ENCODE peak calls at places on chromosomes 13 and 19, in ten cellular contexts. B is heart left ventricle, Q is BJ, P is thoracic aorta, N is tibial nerve, T is tibial artery, S is astrocyte, O is ascending aorta, U is fibroblast of lung, I is mammary epithelial cell. R is an unnamed sample.

GRCh38 chr13:44140146-44140545 is 233.5 kb upstream of the SERP2 start:
- DNase-seq in O (no peak), P (no peak), B (no peak), Q (no peak), U (no peak), S (no peak), T (no peak), I (no peak), N (no peak), R (no peak)

GRCh38 chr13:110965038-110965754 is 50.3 kb upstream of the ANKRD10 start:
- DNase-seq in U (peak; percentile 60), N (no peak), S (peak; percentile 78), T (no peak), I (peak; percentile 96), Q (peak; percentile 39), O (no peak), B (no peak), P (no peak), R (no peak)

GRCh38 chr13:43572601-43573360 is 214.0 kb downstream of the ENOX1 start:
- DNase-seq in S (peak; percentile 45), I (peak; percentile 69), B (no peak), N (no peak), U (no peak), T (no peak), Q (peak; percentile 40), P (no peak), O (no peak), R (no peak)

GRCh38 chr19:56253737-56254136 is 18.8 kb upstream of the EDDM13 start:
- DNase-seq in Q (no peak), O (no peak), S (peak; percentile 45), B (no peak), N (peak; percentile 15), T (no peak), P (no peak), U (peak; percentile 74), I (peak; percentile 42), R (no peak)

GRCh38 chr19:47723573-47723923 is 10.3 kb downstream of the EHD2 start:
- DNase-seq in I (peak; percentile 77), Q (peak; percentile 74), U (peak; percentile 93), S (peak; percentile 92), P (no peak), O (no peak), B (peak; percentile 47), N (peak; percentile 55), T (peak; percentile 82), R (no peak)

GRCh38 chr13:40275636-40276035 is 390.8 kb downstream of the FOXO1 start:
- DNase-seq in N (no peak), I (no peak), S (peak; percentile 49), B (no peak), O (no peak), Q (peak; percentile 11), P (no peak), U (peak; percentile 28), T (no peak), R (no peak)

GRCh38 chr13:31663880-31664585 is 75.3 kb upstream of the RXFP2 start:
- DNase-seq in Q (no peak), B (no peak), N (no peak), I (no peak), P (no peak), S (no peak), T (no peak), U (no peak), O (no peak), R (no peak)

GRCh38 chr13:95233026-95233635 is 68.1 kb downstream of the ABCC4 start:
- DNase-seq in T (no peak), S (no peak), P (no peak), I (no peak), B (no peak), O (no peak), Q (no peak), U (no peak), N (no peak), R (no peak)

GRCh38 chr13:107351305-107351704 is 783.4 kb upstream of the ARGLU1 start:
- DNase-seq in P (no peak), O (no peak), I (no peak), B (no peak), S (peak; percentile 31), N (no peak), Q (no peak), U (peak; percentile 19), T (no peak), R (no peak)

GRCh38 chr19:19336597-19336996 is 16.0 kb downstream of the MAU2 start:
- DNase-seq in Q (no peak), P (no peak), U (no peak), S (no peak), B (no peak), T (no peak), I (no peak), N (no peak), O (no peak), R (no peak)

GRCh38 chr13:107284168-107284567 is 716.2 kb upstream of the ARGLU1 start:
- DNase-seq in U (peak; percentile 45), I (no peak), O (no peak), S (peak; percentile 39), P (no peak), N (no peak), T (no peak), Q (no peak), B (no peak), R (no peak)

GRCh38 chr13:98313023-98313937 is 136.2 kb upstream of the RNF113B start:
- DNase-seq in S (no peak), N (no peak), O (no peak), T (no peak), I (no peak), Q (no peak), B (no peak), P (no peak), U (no peak), R (peak; percentile 56)

GRCh38 chr19:2524840-2525723 is 49.2 kb downstream of the GADD45B start:
- DNase-seq in I (peak; percentile 72), B (no peak), P (peak; percentile 61), Q (no peak), U (peak; percentile 43), T (no peak), O (peak; percentile 65), S (peak; percentile 56), N (no peak), R (no peak)

DNA sequence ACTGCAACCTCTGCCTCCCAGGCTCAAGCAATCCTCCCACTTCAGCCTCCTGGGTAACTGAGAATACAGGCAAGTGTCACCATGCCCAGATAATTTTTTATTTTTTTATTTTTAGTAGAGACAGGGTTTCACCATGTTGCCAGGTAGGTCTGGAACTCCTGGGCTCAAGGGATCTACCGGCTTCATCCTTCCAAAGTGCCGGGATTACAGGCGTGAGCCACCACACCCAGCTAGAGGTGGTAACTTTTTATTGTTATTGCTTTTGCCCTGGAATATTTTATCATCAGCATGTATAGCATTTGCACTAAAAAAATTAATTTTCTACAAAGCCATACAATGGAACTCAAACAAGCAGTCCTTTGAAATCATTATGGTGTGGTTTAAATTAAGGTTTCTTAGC is 14.0 kb downstream of the HAUS8 start:
- DNase-seq in S (no peak), N (no peak), Q (no peak), P (no peak), O (no peak), B (no peak), I (no peak), T (no peak), U (no peak), R (no peak)
- H3K36me3 ChIP-seq in S (peaks cover 16% of the 10 kb centered on the region), N (peaks cover 57% of the 10 kb centered on the region), Q (peaks cover 8% of the 10 kb centered on the region), P (peaks cover 9% of the 10 kb centered on the region), O (peaks cover 17% of the 10 kb centered on the region), B (peaks cover 23% of the 10 kb centered on the region), I (peaks cover 13% of the 10 kb centered on the region), T (peaks cover 32% of the 10 kb centered on the region), U (peaks cover 2% of the 10 kb centered on the region), R (peaks cover 14% of the 10 kb centered on the region)

GRCh38 chr19:51508059-51508733 is 6.6 kb upstream of the SIGLEC12 start:
- DNase-seq in U (no peak), P (no peak), B (no peak), O (no peak), T (no peak), N (no peak), I (no peak), S (no peak), Q (no peak), R (no peak)

GRCh38 chr19:51514866-51515481 is 13.4 kb upstream of the SIGLEC12 start:
- DNase-seq in N (no peak), I (peak; percentile 39), O (no peak), T (no peak), Q (no peak), P (no peak), B (no peak), S (peak; percentile 6), U (peak; percentile 60), R (no peak)

GRCh38 chr19:51509823-51510660 is 8.4 kb upstream of the SIGLEC12 start:
- DNase-seq in Q (no peak), P (no peak), U (no peak), I (no peak), B (no peak), O (no peak), T (no peak), N (no peak), S (no peak), R (no peak)

GRCh38 chr19:51513968-51514367 is 12.4 kb upstream of the SIGLEC12 start:
- DNase-seq in U (no peak), S (no peak), O (no peak), Q (no peak), P (no peak), I (no peak), T (no peak), N (no peak), B (no peak), R (no peak)

GRCh38 chr19:51511353-51511752 is 9.8 kb upstream of the SIGLEC12 start:
- DNase-seq in T (no peak), B (no peak), S (no peak), Q (no peak), U (no peak), N (no peak), P (no peak), I (no peak), O (no peak), R (no peak)
- TF ChIP-seq CTCF in T (no peak), B (no peak), S (no peak), Q (peak; percentile 11), U (no peak), N (no peak), P (no peak), I (no peak), O (no peak), R (no peak)

GRCh38 chr13:102608944-102609343 is 12.2 kb downstream of the TPP2 start:
- DNase-seq in N (no peak), U (no peak), Q (no peak), T (no peak), I (peak; percentile 78), O (no peak), S (no peak), P (no peak), B (no peak), R (no peak)
- H3K36me3 ChIP-seq in N (peaks cover 62% of the 10 kb centered on the region), U (peaks cover 7% of the 10 kb centered on the region), Q (peaks cover 7% of the 10 kb centered on the region), T (peaks cover 51% of the 10 kb centered on the region), I (peaks cover 16% of the 10 kb centered on the region), O (peaks cover 32% of the 10 kb centered on the region), S (peaks cover 15% of the 10 kb centered on the region), P (peaks cover 19% of the 10 kb centered on the region), B (peaks cover 68% of the 10 kb centered on the region), R (no peaks in the 10 kb centered on the region)

DNA sequence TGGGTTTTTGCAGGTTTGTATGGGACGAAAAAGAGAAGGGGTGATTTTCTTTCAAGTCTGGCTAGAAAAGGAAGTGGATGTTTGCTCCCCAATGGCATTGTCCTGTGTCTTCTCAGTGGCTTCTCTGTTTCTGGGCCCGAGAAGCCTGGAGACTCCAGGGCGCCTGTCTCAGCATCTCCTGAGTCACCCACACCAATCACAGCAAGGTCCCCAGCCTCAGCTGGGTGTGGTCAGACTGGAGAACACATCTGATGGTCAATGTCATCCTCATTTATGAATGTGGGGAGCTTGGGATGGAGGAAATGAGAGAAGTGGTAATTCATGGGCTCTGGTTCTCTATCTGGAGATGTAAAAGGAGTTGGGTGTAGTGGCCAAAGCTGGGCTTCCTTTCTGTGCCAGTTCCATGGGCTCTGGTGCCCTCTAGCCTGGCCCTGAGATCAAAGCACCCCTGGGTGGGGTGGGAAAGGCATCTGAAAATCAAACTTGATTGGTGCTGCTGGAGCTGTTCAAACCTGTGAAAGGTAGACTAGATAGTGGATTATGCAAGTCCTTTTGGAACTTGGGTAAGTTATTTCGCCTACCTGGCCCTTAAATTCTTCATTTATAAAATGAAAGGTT is 13.4 kb downstream of the RASL11A start:
- DNase-seq in S (no peak), B (no peak), Q (no peak), N (no peak), U (peak; percentile 66), I (no peak), O (no peak), T (peak; percentile 37), P (no peak), R (no peak)
- TF ChIP-seq CTCF in S (peak; percentile 7), B (peak; percentile 21), Q (peak; percentile 57), N (no peak), U (peak; percentile 42), I (no peak), O (peak; percentile 45), T (peak; percentile 55), P (peak; percentile 36), R (no peak)

R was measured in pancreas.